ENCODE peak calls at places on chromosome 11, in six cellular contexts. One of them, this sample, is unnamed.
A peak's percentile ranks its signal among the peaks of the same experiment; 100 is the strongest.

GRCh38 chr11:34651551-34651950 is 30.7 kb downstream of the EHF start:
- DNase-seq in DND-41: no peak
- DNase-seq in stomach: no peak
- DNase-seq in GM23338: peak; percentile 47
- DNase-seq in A549: no peak
- DNase-seq in heart left ventricle: no peak
- DNase-seq in this sample: no peak

GRCh38 chr11:78607691-78608090 is 33.0 kb upstream of the NARS2 start:
- DNase-seq in stomach: peak; percentile 32
- DNase-seq in heart left ventricle: no peak
- DNase-seq in GM23338: no peak
- DNase-seq in DND-41: no peak
- DNase-seq in A549: no peak
- DNase-seq in this sample: no peak

GRCh38 chr11:79419120-79419519 is 21.7 kb downstream of the TENM4 start:
- DNase-seq in DND-41: no peak
- DNase-seq in heart left ventricle: no peak
- DNase-seq in GM23338: no peak
- DNase-seq in A549: peak; percentile 59
- DNase-seq in stomach: peak; percentile 60
- DNase-seq in this sample: peak; percentile 33

GRCh38 chr11:32172771-32173170 is 81.9 kb downstream of the RCN1 start:
- DNase-seq in A549: no peak
- DNase-seq in DND-41: no peak
- DNase-seq in heart left ventricle: peak; percentile 29
- DNase-seq in GM23338: peak; percentile 42
- DNase-seq in stomach: peak; percentile 43
- DNase-seq in this sample: no peak

GRCh38 chr11:61569701-61570100 is 11.2 kb downstream of the SYT7 start:
- DNase-seq in GM23338: no peak
- DNase-seq in stomach: no peak
- DNase-seq in heart left ventricle: no peak
- DNase-seq in DND-41: no peak
- DNase-seq in A549: no peak
- DNase-seq in this sample: no peak

GRCh38 chr11:95690100-95690499 is 99.5 kb downstream of the FAM76B start:
- DNase-seq in stomach: no peak
- DNase-seq in heart left ventricle: no peak
- DNase-seq in GM23338: no peak
- DNase-seq in A549: no peak
- DNase-seq in DND-41: no peak
- DNase-seq in this sample: no peak

GRCh38 chr11:28976012-28976800 is 868.0 kb downstream of the METTL15 start:
- DNase-seq in stomach: no peak
- DNase-seq in heart left ventricle: no peak
- DNase-seq in A549: no peak
- DNase-seq in GM23338: no peak
- DNase-seq in DND-41: no peak
- DNase-seq in this sample: no peak

GRCh38 chr11:64514596-64514995 is 76.4 kb upstream of the SLC22A12 start:
- DNase-seq in DND-41: no peak
- DNase-seq in GM23338: no peak
- DNase-seq in stomach: no peak
- DNase-seq in A549: no peak
- DNase-seq in heart left ventricle: no peak
- DNase-seq in this sample: no peak

GRCh38 chr11:116078101-116078561 is 573.9 kb upstream of the CADM1 start:
- DNase-seq in DND-41: no peak
- DNase-seq in A549: no peak
- DNase-seq in heart left ventricle: no peak
- DNase-seq in stomach: no peak
- DNase-seq in GM23338: peak; percentile 72
- DNase-seq in this sample: no peak

GRCh38 chr11:91407842-91408241 is 816.8 kb upstream of the FAT3 start:
- DNase-seq in stomach: no peak
- DNase-seq in GM23338: no peak
- DNase-seq in heart left ventricle: no peak
- DNase-seq in A549: no peak
- DNase-seq in DND-41: no peak
- DNase-seq in this sample: no peak

GRCh38 chr11:128627666-128628342 is 40.4 kb upstream of the ETS1 start:
- DNase-seq in DND-41: no peak
- DNase-seq in A549: no peak
- DNase-seq in heart left ventricle: no peak
- DNase-seq in stomach: no peak
- DNase-seq in GM23338: peak; percentile 39
- DNase-seq in this sample: no peak

GRCh38 chr11:96875772-96876171 is 486.0 kb downstream of the JRKL start:
- DNase-seq in stomach: no peak
- DNase-seq in DND-41: no peak
- DNase-seq in A549: no peak
- DNase-seq in heart left ventricle: no peak
- DNase-seq in GM23338: no peak
- DNase-seq in this sample: no peak

GRCh38 chr11:130165601-130166456 is 6.2 kb downstream of the ST14 start:
- DNase-seq in DND-41: no peak
- DNase-seq in A549: no peak
- DNase-seq in heart left ventricle: peak; percentile 39
- DNase-seq in GM23338: no peak
- DNase-seq in stomach: no peak
- DNase-seq in this sample: no peak

GRCh38 chr11:10669258-10670033 is 24.1 kb downstream of the IRAG1 start:
- DNase-seq in heart left ventricle: no peak
- DNase-seq in A549: no peak
- DNase-seq in stomach: no peak
- DNase-seq in GM23338: no peak
- DNase-seq in DND-41: no peak
- DNase-seq in this sample: no peak

GRCh38 chr11:120625565-120625964 is 114.0 kb downstream of the GRIK4 start:
- DNase-seq in GM23338: no peak
- DNase-seq in heart left ventricle: no peak
- DNase-seq in DND-41: no peak
- DNase-seq in A549: no peak
- DNase-seq in stomach: no peak
- DNase-seq in this sample: no peak

GRCh38 chr11:47979378-47980092 is 824 bp upstream of the PTPRJ start:
- DNase-seq in DND-41: no peak
- DNase-seq in GM23338: peak; percentile 79
- DNase-seq in stomach: no peak
- DNase-seq in heart left ventricle: no peak
- DNase-seq in A549: peak; percentile 61
- DNase-seq in this sample: no peak

GRCh38 chr11:123166095-123166559 is 28.9 kb downstream of the CLMP start:
- DNase-seq in A549: no peak
- DNase-seq in DND-41: peak; percentile 18
- DNase-seq in stomach: no peak
- DNase-seq in GM23338: peak; percentile 92
- DNase-seq in heart left ventricle: no peak
- DNase-seq in this sample: peak; percentile 70

GRCh38 chr11:86988351-86988881 is 33.2 kb upstream of the FZD4 start:
- DNase-seq in heart left ventricle: no peak
- DNase-seq in GM23338: no peak
- DNase-seq in DND-41: no peak
- DNase-seq in A549: no peak
- DNase-seq in stomach: no peak
- DNase-seq in this sample: no peak

GRCh38 chr11:104823638-104824037 is 74.6 kb downstream of the CASP12 start:
- DNase-seq in stomach: no peak
- DNase-seq in GM23338: no peak
- DNase-seq in DND-41: no peak
- DNase-seq in A549: no peak
- DNase-seq in heart left ventricle: no peak
- DNase-seq in this sample: no peak

GRCh38 chr11:64660706-64661105 is 62.3 kb downstream of the NRXN2 start:
- DNase-seq in A549: no peak
- DNase-seq in GM23338: no peak
- DNase-seq in stomach: no peak
- DNase-seq in DND-41: no peak
- DNase-seq in heart left ventricle: no peak
- DNase-seq in this sample: no peak

GRCh38 chr11:129440028-129440630 is 64.5 kb downstream of the BARX2 start:
- DNase-seq in GM23338: peak; percentile 46
- DNase-seq in heart left ventricle: no peak
- DNase-seq in A549: no peak
- DNase-seq in DND-41: no peak
- DNase-seq in stomach: no peak
- DNase-seq in this sample: no peak

GRCh38 chr11:14677146-14677545 is 33.5 kb downstream of the PDE3B start:
- DNase-seq in A549: no peak
- DNase-seq in heart left ventricle: no peak
- DNase-seq in stomach: no peak
- DNase-seq in DND-41: no peak
- DNase-seq in GM23338: no peak
- DNase-seq in this sample: no peak

GRCh38 chr11:742156-742546 is 5.1 kb upstream of the TALDO1 start:
- DNase-seq in heart left ventricle: no peak
- DNase-seq in GM23338: no peak
- DNase-seq in stomach: no peak
- DNase-seq in DND-41: no peak
- DNase-seq in A549: no peak
- DNase-seq in this sample: no peak

GRCh38 chr11:115759622-115760527 is 255.7 kb upstream of the CADM1 start:
- DNase-seq in DND-41: no peak
- DNase-seq in A549: no peak
- DNase-seq in stomach: no peak
- DNase-seq in heart left ventricle: peak; percentile 56
- DNase-seq in GM23338: peak; percentile 71
- DNase-seq in this sample: peak; percentile 41

GRCh38 chr11:110782616-110783015 is 70.4 kb upstream of the ARHGAP20 start:
- DNase-seq in GM23338: no peak
- DNase-seq in A549: no peak
- DNase-seq in heart left ventricle: no peak
- DNase-seq in DND-41: no peak
- DNase-seq in stomach: no peak
- DNase-seq in this sample: no peak

GRCh38 chr11:83037877-83038276 is 33.8 kb downstream of the RAB30 start:
- DNase-seq in DND-41: no peak
- DNase-seq in heart left ventricle: no peak
- DNase-seq in GM23338: no peak
- DNase-seq in A549: no peak
- DNase-seq in stomach: no peak
- DNase-seq in this sample: no peak

GRCh38 chr11:29100967-29101366 is 915.9 kb downstream of the KCNA4 start:
- DNase-seq in stomach: no peak
- DNase-seq in GM23338: no peak
- DNase-seq in A549: no peak
- DNase-seq in heart left ventricle: no peak
- DNase-seq in DND-41: no peak
- DNase-seq in this sample: no peak

GRCh38 chr11:117191680-117192400 is 7.3 kb upstream of the TAGLN start:
- DNase-seq in A549: no peak
- DNase-seq in stomach: no peak
- DNase-seq in GM23338: no peak
- DNase-seq in DND-41: no peak
- DNase-seq in heart left ventricle: no peak
- DNase-seq in this sample: no peak

GRCh38 chr11:30586251-30587144 is at the start of gene MPPED2:
- DNase-seq in heart left ventricle: peak; percentile 71
- DNase-seq in DND-41: no peak
- DNase-seq in GM23338: peak; percentile 86
- DNase-seq in stomach: no peak
- DNase-seq in A549: peak; percentile 49
- DNase-seq in this sample: peak; percentile 22
- TF ChIP-seq CTCF in heart left ventricle: peak; percentile 29
- TF ChIP-seq CTCF in DND-41: no peak
- TF ChIP-seq CTCF in GM23338: no peak
- TF ChIP-seq CTCF in stomach: no peak
- TF ChIP-seq CTCF in A549: peak; percentile 8
- TF ChIP-seq CTCF in this sample: no peak

GRCh38 chr11:1861435-1862411 is 8.8 kb downstream of the LSP1 start:
- DNase-seq in heart left ventricle: no peak
- DNase-seq in GM23338: no peak
- DNase-seq in A549: no peak
- DNase-seq in DND-41: no peak
- DNase-seq in stomach: no peak
- DNase-seq in this sample: no peak
- H3K4me1 ChIP-seq in heart left ventricle: peaks cover 19% of the 10 kb centered on the region
- H3K4me1 ChIP-seq in GM23338: no peaks in the 10 kb centered on the region
- H3K4me1 ChIP-seq in A549: peaks cover 33% of the 10 kb centered on the region
- H3K4me1 ChIP-seq in DND-41: no peaks in the 10 kb centered on the region
- H3K4me1 ChIP-seq in stomach: peaks cover 57% of the 10 kb centered on the region
- H3K4me1 ChIP-seq in this sample: peaks cover 3% of the 10 kb centered on the region

GRCh38 chr11:119066481-119066880 is 1.1 kb upstream of the VPS11 start:
- DNase-seq in GM23338: no peak
- DNase-seq in stomach: no peak
- DNase-seq in DND-41: no peak
- DNase-seq in A549: no peak
- DNase-seq in heart left ventricle: no peak
- DNase-seq in this sample: no peak
- H3K4me3 ChIP-seq in GM23338: peak overlapping the region; percentile 94
- H3K4me3 ChIP-seq in stomach: peak overlapping the region; percentile 85
- H3K4me3 ChIP-seq in DND-41: peak overlapping the region; percentile 92
- H3K4me3 ChIP-seq in A549: no peak overlapping the region
- H3K4me3 ChIP-seq in heart left ventricle: peak overlapping the region; percentile 93
- H3K4me3 ChIP-seq in this sample: no peak overlapping the region

DNA sequence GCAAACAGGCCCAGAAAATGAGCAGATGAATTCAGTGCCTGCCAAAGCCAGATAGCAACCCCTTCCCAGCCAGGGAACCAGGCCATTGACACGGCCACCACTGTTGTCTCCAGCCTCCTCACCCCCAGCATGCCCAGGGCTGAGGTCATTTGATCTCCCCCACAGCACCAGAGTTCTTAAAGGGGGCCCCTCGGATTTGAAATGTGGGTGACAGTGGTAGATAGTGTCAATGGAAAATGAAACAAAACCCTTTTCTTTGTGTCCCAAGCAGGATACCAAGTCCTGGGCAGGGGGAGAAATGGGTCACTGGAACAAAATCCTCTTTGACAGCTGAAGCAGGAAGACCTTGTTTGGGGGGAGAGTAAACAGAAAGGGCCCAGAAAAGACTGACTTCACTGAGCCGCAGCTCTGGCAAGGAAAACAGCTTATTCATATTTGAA is 14.3 kb upstream of the ACCSL start:
- DNase-seq in GM23338: no peak
- DNase-seq in A549: no peak
- DNase-seq in DND-41: no peak
- DNase-seq in heart left ventricle: no peak
- DNase-seq in stomach: no peak
- DNase-seq in this sample: no peak
- TF ChIP-seq CTCF in GM23338: no peak
- TF ChIP-seq CTCF in A549: no peak
- TF ChIP-seq CTCF in DND-41: no peak
- TF ChIP-seq CTCF in heart left ventricle: no peak
- TF ChIP-seq CTCF in stomach: no peak
- TF ChIP-seq CTCF in this sample: no peak

This sample was measured in mucosa of descending colon.